ENCODE peak calls at places on chromosomes 3 and 15, in six cellular contexts. H, Q, K, W, R and B are unnamed samples.

GRCh38 chr15:66928101-66928500 is 137.3 kb upstream of the SMAD3 start:
- DNase-seq in R (no peak), Q (no peak), K (no peak), H (no peak), W (no peak), B (no peak)

GRCh38 chr15:40081691-40082194 is 26.9 kb downstream of the BMF start:
- DNase-seq in W (peak; percentile 32), K (peak; percentile 72), H (no peak), Q (no peak), R (peak; percentile 65), B (no peak)

GRCh38 chr3:64295594-64295993 is 70.3 kb upstream of the PRICKLE2 start:
- DNase-seq in Q (no peak), K (no peak), R (no peak), H (no peak), W (peak; percentile 5), B (peak; percentile 85)

GRCh38 chr15:94306700-94307650 is 75.6 kb downstream of the MCTP2 start:
- DNase-seq in W (no peak), H (no peak), K (no peak), R (no peak), Q (no peak), B (peak; percentile 73)

GRCh38 chr3:159825216-159825854 is 163.3 kb upstream of the IL12A start:
- DNase-seq in H (no peak), W (peak; percentile 43), Q (no peak), K (peak; percentile 32), R (no peak), B (no peak)

GRCh38 chr3:120567370-120568197 is 28.6 kb upstream of the NDUFB4 start:
- DNase-seq in K (peak; percentile 63), H (no peak), W (peak; percentile 45), R (no peak), Q (no peak), B (peak; percentile 29)

GRCh38 chr3:59308684-59309083 is 258.9 kb upstream of the CFAP20DC start:
- DNase-seq in K (no peak), W (no peak), R (no peak), Q (no peak), H (no peak), B (no peak)

GRCh38 chr15:31391687-31392671 is 65.3 kb downstream of the KLF13 start:
- DNase-seq in H (peak; percentile 95), K (peak; percentile 90), Q (peak; percentile 4), R (peak; percentile 91), W (peak; percentile 61), B (peak; percentile 50)

GRCh38 chr15:101810905-101811304 is 1.1 kb upstream of the OR4F15 start:
- DNase-seq in H (no peak), K (no peak), W (no peak), R (no peak), Q (no peak), B (peak; percentile 37)

GRCh38 chr15:38414351-38414750 is 39.6 kb upstream of the FAM98B start:
- DNase-seq in H (no peak), Q (peak; percentile 32), W (peak; percentile 45), R (no peak), K (peak; percentile 54), B (peak; percentile 60)

GRCh38 chr3:136187868-136188267 is 8.3 kb downstream of the MSL2 start:
- DNase-seq in W (no peak), K (no peak), H (no peak), Q (no peak), R (no peak), B (no peak)
- TF ChIP-seq CTCF in W (no peak), K (no peak), H (no peak), Q (no peak), R (no peak), B (no peak)

DNA sequence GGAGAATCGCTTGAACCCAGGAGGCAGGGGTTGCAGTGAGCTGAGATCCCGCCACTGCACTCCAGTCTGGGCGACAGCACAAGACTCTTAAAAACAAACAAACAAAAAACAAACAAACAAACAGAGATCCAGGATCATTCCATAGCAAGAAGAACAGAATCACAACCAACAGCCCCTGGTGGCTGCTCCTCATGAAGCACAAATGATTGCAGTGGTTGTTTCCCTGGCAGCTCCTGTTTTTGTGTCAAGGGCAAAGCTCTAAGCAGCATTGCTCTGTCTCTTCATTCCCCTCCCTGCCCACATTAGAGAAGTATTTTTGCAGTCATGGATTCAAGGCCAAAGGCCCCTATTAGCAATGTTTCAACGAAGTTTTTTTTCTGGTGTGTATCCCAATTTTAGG is 25.8 kb upstream of the BLM start:
- DNase-seq in H (peak; percentile 4), R (no peak), K (no peak), Q (no peak), W (no peak), B (no peak)
- TF ChIP-seq CTCF in H (no peak), R (no peak), K (no peak), Q (no peak), W (no peak), B (peak; percentile 17)

DNA sequence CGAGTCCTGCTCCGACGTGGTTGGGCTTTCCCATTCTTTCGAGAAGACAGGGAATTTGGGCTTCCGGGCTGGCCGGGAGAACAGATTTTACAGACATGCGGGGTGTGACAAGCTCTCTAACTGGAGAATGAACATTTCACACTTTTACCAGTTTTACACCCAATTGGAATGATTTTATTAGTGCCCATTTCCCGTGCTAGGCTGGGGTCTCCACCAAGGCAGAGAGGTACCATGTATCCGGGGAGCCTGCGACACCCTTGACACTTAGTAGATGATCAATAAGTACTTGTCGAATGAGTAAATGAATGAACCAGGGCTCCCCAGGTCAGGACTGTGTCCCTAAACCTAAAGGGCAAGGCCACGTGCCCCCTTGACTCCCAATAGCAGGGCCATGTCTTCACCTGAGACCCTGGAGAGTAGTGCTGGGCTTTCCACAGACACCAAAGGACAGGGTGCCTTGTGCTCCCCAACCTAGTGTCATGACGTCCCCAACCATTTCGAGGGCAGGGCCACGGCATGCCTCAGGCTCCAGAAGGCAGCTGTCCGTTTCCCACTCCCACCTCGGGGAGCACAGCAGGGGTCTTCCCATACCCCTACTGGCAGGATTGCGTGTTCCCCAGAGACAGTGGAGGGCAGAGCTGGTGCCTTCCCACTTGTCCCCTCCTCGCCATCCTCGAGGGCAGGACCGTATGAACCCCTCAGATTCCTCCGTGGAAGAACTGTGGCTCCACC is 680 bp upstream of the MYD88 start:
- DNase-seq in K (peak; percentile 44), Q (no peak), H (no peak), R (peak; percentile 49), W (no peak), B (no peak)
- TF ChIP-seq CTCF in K (peak; percentile 18), Q (no peak), H (no peak), R (no peak), W (no peak), B (no peak)

GRCh38 chr3:150311156-150311555 is 96.9 kb upstream of the TSC22D2 start:
- DNase-seq in K (no peak), Q (no peak), R (no peak), W (no peak), H (no peak), B (no peak)

GRCh38 chr3:150309557-150309956 is 98.5 kb upstream of the TSC22D2 start:
- DNase-seq in H (no peak), W (peak; percentile 32), Q (no peak), R (no peak), K (no peak), B (peak; percentile 77)

GRCh38 chr3:150315711-150316110 is 92.4 kb upstream of the TSC22D2 start:
- DNase-seq in H (no peak), K (no peak), W (no peak), R (no peak), Q (no peak), B (no peak)

GRCh38 chr3:150314248-150315027 is 93.7 kb upstream of the TSC22D2 start:
- DNase-seq in Q (no peak), H (peak; percentile 63), W (no peak), K (no peak), R (peak; percentile 59), B (no peak)

DNA sequence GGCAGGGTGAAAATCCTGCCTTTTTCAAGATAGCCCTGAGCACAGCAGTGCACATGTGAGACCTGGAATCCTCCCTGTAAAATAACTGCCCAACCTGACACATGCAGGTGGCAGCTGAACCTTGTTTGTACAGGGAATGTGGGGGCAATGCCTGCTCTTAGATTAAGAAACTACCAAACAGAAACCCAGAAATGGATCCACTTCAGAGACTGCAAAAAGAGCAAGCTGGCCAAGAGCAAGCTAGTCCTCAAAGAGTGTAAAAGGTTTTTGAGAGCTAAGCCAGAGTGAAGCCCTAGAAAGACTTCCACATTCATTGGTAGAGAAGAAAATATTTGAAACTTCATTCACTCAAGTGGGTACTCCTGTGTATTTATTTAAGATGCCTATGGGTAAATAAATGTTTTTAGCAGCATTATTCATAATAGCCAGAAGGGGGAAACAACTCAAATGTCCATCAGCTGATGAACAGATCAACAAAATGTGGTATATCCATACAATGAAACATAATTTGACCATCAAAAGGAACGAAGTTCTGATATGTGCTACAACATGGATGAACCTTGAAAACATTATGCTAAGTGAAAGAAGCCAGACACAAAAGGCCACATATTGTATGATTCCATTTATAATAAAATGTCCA is 96.0 kb upstream of the TSC22D2 start:
- DNase-seq in H (no peak), W (peak; percentile 16), Q (no peak), R (no peak), K (no peak), B (no peak)
- TF ChIP-seq CTCF in H (peak; percentile 26), W (no peak), Q (no peak), R (peak; percentile 28), K (peak; percentile 17), B (no peak)

GRCh38 chr15:89291934-89292438 is 42.6 kb downstream of the POLG start:
- DNase-seq in H (no peak), W (no peak), Q (no peak), K (no peak), R (no peak), B (no peak)

GRCh38 chr15:89293012-89293411 is 41.6 kb downstream of the POLG start:
- DNase-seq in H (no peak), Q (no peak), W (peak; percentile 24), R (no peak), K (no peak), B (no peak)
- TF ChIP-seq CTCF in H (no peak), Q (no peak), W (no peak), R (no peak), K (no peak), B (no peak)

GRCh38 chr3:127089487-127090145 is 103.3 kb upstream of the PRR23E start:
- DNase-seq in K (no peak), R (no peak), H (no peak), Q (no peak), W (no peak), B (no peak)

GRCh38 chr3:127092776-127093175 is 100.2 kb upstream of the PRR23E start:
- DNase-seq in H (peak; percentile 47), W (no peak), R (no peak), Q (no peak), K (no peak), B (no peak)

GRCh38 chr3:127090218-127091160 is 102.4 kb upstream of the PRR23E start:
- DNase-seq in K (no peak), W (no peak), Q (no peak), H (no peak), R (no peak), B (no peak)

GRCh38 chr3:127092368-127092767 is 100.6 kb upstream of the PRR23E start:
- DNase-seq in W (no peak), H (peak; percentile 40), K (no peak), Q (no peak), R (no peak), B (no peak)

GRCh38 chr3:127091376-127091775 is 101.6 kb upstream of the PRR23E start:
- DNase-seq in K (no peak), H (no peak), R (no peak), Q (no peak), W (no peak), B (no peak)
- TF ChIP-seq CTCF in K (no peak), H (no peak), R (no peak), Q (no peak), W (no peak), B (no peak)